ENCODE peak calls at places on chromosomes 5 and 9, in eight cellular contexts. P is HFF-Myc; M is H7; R is tibial nerve; D is CD8-positive, alpha-beta T cell; A is endothelial cell; J is left kidney; V is COLO829. S is an unnamed sample.

GRCh38 chr5:140126315-140127012 is 727 bp downstream of the IGIP start:
- DNase-seq in P (no peak), M (no peak), R (no peak), D (no peak), A (no peak), J (no peak), V (no peak), S (no peak)

GRCh38 chr5:343461-344401 is 22.2 kb downstream of the AHRR start:
- DNase-seq in P (no peak), M (peak; percentile 86), R (no peak), D (peak; percentile 49), A (peak; percentile 57), J (peak; percentile 88), V (no peak), S (no peak)

GRCh38 chr9:120852240-120853018 is 9.7 kb upstream of the PSMD5 start:
- DNase-seq in P (no peak), M (peak; percentile 54), R (no peak), D (no peak), A (no peak), J (peak; percentile 81), V (no peak), S (no peak)

GRCh38 chr5:174501461-174502069 is 222.8 kb upstream of the MSX2 start:
- DNase-seq in P (peak; percentile 9), M (no peak), R (no peak), D (no peak), A (no peak), J (no peak), V (no peak), S (no peak)

GRCh38 chr5:114898602-114899001 is 271.1 kb downstream of the TRIM36 start:
- DNase-seq in P (no peak), M (no peak), R (no peak), D (no peak), A (no peak), J (no peak), V (no peak), S (no peak)

GRCh38 chr5:39470021-39470420 is 45.2 kb upstream of the DAB2 start:
- DNase-seq in P (no peak), M (no peak), R (no peak), D (no peak), A (no peak), J (no peak), V (no peak), S (no peak)

GRCh38 chr5:61357745-61358144 is 25.7 kb downstream of the ZSWIM6 start:
- DNase-seq in P (no peak), M (peak; percentile 13), R (no peak), D (peak; percentile 29), A (peak; percentile 30), J (no peak), V (no peak), S (no peak)

GRCh38 chr9:15999422-16000339 is 446.8 kb downstream of the CCDC171 start:
- DNase-seq in P (peak; percentile 85), M (no peak), R (no peak), D (no peak), A (no peak), J (peak; percentile 8), V (peak; percentile 57), S (no peak)

GRCh38 chr5:133589286-133589685 is 23.1 kb downstream of the FSTL4 start:
- DNase-seq in P (no peak), M (peak; percentile 51), R (no peak), D (no peak), A (no peak), J (no peak), V (no peak), S (no peak)

GRCh38 chr5:62268239-62268638 is 37.8 kb upstream of the KIF2A start:
- DNase-seq in P (no peak), M (peak; percentile 32), R (no peak), D (no peak), A (no peak), J (peak; percentile 89), V (no peak), S (no peak)

GRCh38 chr5:136374003-136374402 is 8.7 kb upstream of the TRPC7 start:
- DNase-seq in P (peak; percentile 20), M (no peak), R (no peak), D (no peak), A (peak; percentile 12), J (peak; percentile 76), V (no peak), S (no peak)

GRCh38 chr5:87899109-87900100 is 369.2 kb downstream of the TMEM161B start:
- DNase-seq in P (no peak), M (no peak), R (peak; percentile 76), D (no peak), A (peak; percentile 23), J (peak; percentile 73), V (peak; percentile 43), S (no peak)

GRCh38 chr9:115847245-115847644 is 306.3 kb upstream of the PAPPA start:
- DNase-seq in P (no peak), M (no peak), R (no peak), D (no peak), A (no peak), J (no peak), V (no peak), S (no peak)

GRCh38 chr5:52017567-52017966 is 634.3 kb downstream of the ISL1 start:
- DNase-seq in P (no peak), M (no peak), R (no peak), D (no peak), A (no peak), J (no peak), V (no peak), S (no peak)

GRCh38 chr9:7360513-7360912 is 439.1 kb downstream of the DMAC1 start:
- DNase-seq in P (no peak), M (peak; percentile 73), R (no peak), D (no peak), A (peak; percentile 34), J (no peak), V (no peak), S (no peak)

GRCh38 chr5:56816546-56817081 is 1.3 kb downstream of the MAP3K1 start:
- DNase-seq in P (no peak), M (peak; percentile 80), R (peak; percentile 32), D (peak; percentile 57), A (peak; percentile 66), J (peak; percentile 80), V (peak; percentile 48), S (peak; percentile 87)

GRCh38 chr5:120159155-120159554 is 304.9 kb upstream of the PRR16 start:
- DNase-seq in P (no peak), M (no peak), R (no peak), D (no peak), A (no peak), J (no peak), V (no peak), S (no peak)

GRCh38 chr9:74322661-74323314 is 174.3 kb upstream of the RORB start:
- DNase-seq in P (no peak), M (no peak), R (no peak), D (no peak), A (no peak), J (no peak), V (no peak), S (no peak)

GRCh38 chr5:14962604-14963003 is 91.0 kb upstream of the ANKH start:
- DNase-seq in P (no peak), M (no peak), R (no peak), D (no peak), A (no peak), J (no peak), V (no peak), S (no peak)

GRCh38 chr5:118701796-118702195 is 286.6 kb downstream of the DTWD2 start:
- DNase-seq in P (no peak), M (no peak), R (no peak), D (no peak), A (no peak), J (no peak), V (peak; percentile 7), S (no peak)

GRCh38 chr5:172443441-172444109 is 10.8 kb downstream of the SH3PXD2B start:
- DNase-seq in P (peak; percentile 85), M (no peak), R (peak; percentile 85), D (no peak), A (no peak), J (peak; percentile 13), V (peak; percentile 19), S (peak; percentile 89)

GRCh38 chr9:6495484-6495883 is 82.5 kb downstream of the UHRF2 start:
- DNase-seq in P (no peak), M (no peak), R (no peak), D (no peak), A (no peak), J (no peak), V (peak; percentile 0), S (no peak)

GRCh38 chr9:27398982-27399653 is 102.2 kb upstream of the EQTN start:
- DNase-seq in P (no peak), M (no peak), R (no peak), D (no peak), A (no peak), J (no peak), V (no peak), S (no peak)

GRCh38 chr5:127935398-127935797 is 148.2 kb upstream of the SLC12A2 start:
- DNase-seq in P (no peak), M (no peak), R (no peak), D (no peak), A (no peak), J (no peak), V (no peak), S (no peak)

GRCh38 chr5:78025540-78025939 is 249.4 kb upstream of the TBCA start:
- DNase-seq in P (no peak), M (peak; percentile 21), R (no peak), D (no peak), A (no peak), J (no peak), V (no peak), S (no peak)

GRCh38 chr5:132274050-132274869 is 16.8 kb downstream of the PDLIM4 start:
- DNase-seq in P (no peak), M (peak; percentile 65), R (no peak), D (no peak), A (no peak), J (peak; percentile 47), V (no peak), S (no peak)

GRCh38 chr9:14221558-14221957 is 92.4 kb downstream of the NFIB start:
- DNase-seq in P (peak; percentile 20), M (no peak), R (no peak), D (no peak), A (no peak), J (no peak), V (peak; percentile 65), S (no peak)

GRCh38 chr5:65728219-65728618 is 6.2 kb downstream of the NLN start:
- DNase-seq in P (no peak), M (no peak), R (no peak), D (no peak), A (no peak), J (no peak), V (no peak), S (no peak)

GRCh38 chr5:167458412-167458811 is 833.0 kb upstream of the WWC1 start:
- DNase-seq in P (no peak), M (no peak), R (no peak), D (no peak), A (no peak), J (no peak), V (no peak), S (no peak)

GRCh38 chr9:137299938-137300337 is 2.1 kb downstream of the NRARP start:
- DNase-seq in P (no peak), M (no peak), R (no peak), D (no peak), A (no peak), J (peak; percentile 71), V (no peak), S (no peak)

GRCh38 chr5:131983244-131983771 is 28.1 kb downstream of the ACSL6 start:
- DNase-seq in P (no peak), M (no peak), R (no peak), D (no peak), A (no peak), J (peak; percentile 87), V (peak; percentile 13), S (peak; percentile 6)

GRCh38 chr5:4905674-4906528 is 234.2 kb upstream of the ADAMTS16 start:
- DNase-seq in P (no peak), M (peak; percentile 65), R (peak; percentile 59), D (no peak), A (peak; percentile 14), J (no peak), V (no peak), S (no peak)

GRCh38 chr5:173341911-173342535 is 13.8 kb upstream of the STC2 start:
- DNase-seq in P (peak; percentile 46), M (no peak), R (no peak), D (no peak), A (no peak), J (no peak), V (no peak), S (no peak)

GRCh38 chr9:109414125-109414785 is 83.9 kb downstream of the PTPN3 start:
- DNase-seq in P (no peak), M (peak; percentile 62), R (no peak), D (no peak), A (no peak), J (peak; percentile 44), V (no peak), S (no peak)